ENCODE peak calls at places on chromosome 17, in five cellular contexts. J is breast epithelium, D is mammary epithelial cell, S is ascending aorta, G is gastrocnemius medialis. Z is an unnamed sample. For H3K9me3, the result is how much of the 10 kb centered on the place peaks cover.

GRCh38 chr17:7856081-7856791 is 1.1 kb downstream of the NAA38 start:
- DNase-seq in D (no peak), J (peak), G (no peak), S (no peak), Z (peak)

GRCh38 chr17:39608601-39609000 is 881 bp upstream of the NEUROD2 start:
- DNase-seq in G (no peak), S (no peak), D (no peak), J (no peak), Z (no peak)

GRCh38 chr17:8020776-8021564 is 17.9 kb upstream of the ALOX15B start:
- DNase-seq in G (no peak), S (no peak), D (no peak), J (no peak), Z (no peak)

GRCh38 chr17:10681866-10682446 is 15.4 kb downstream of the SCO1 start:
- DNase-seq in D (no peak), S (no peak), G (no peak), J (no peak), Z (no peak)

GRCh38 chr17:65365209-65365608 is 196.2 kb downstream of the AXIN2 start:
- DNase-seq in S (no peak), G (no peak), D (no peak), J (no peak), Z (no peak)

GRCh38 chr17:81486174-81486810 is 26.3 kb downstream of the ACTG1 start:
- DNase-seq in J (no peak), D (no peak), G (no peak), S (no peak), Z (no peak)

GRCh38 chr17:17109896-17110295 is 67.6 kb downstream of the MPRIP start:
- DNase-seq in J (no peak), G (no peak), D (peak), S (no peak), Z (no peak)

GRCh38 chr17:45405250-45406086 is 27.2 kb downstream of the ARHGAP27 start:
- DNase-seq in D (no peak), S (no peak), G (no peak), J (no peak), Z (no peak)

GRCh38 chr17:49156256-49156655 is 23.7 kb downstream of the B4GALNT2 start:
- DNase-seq in J (no peak), G (no peak), D (no peak), S (no peak), Z (no peak)

DNA sequence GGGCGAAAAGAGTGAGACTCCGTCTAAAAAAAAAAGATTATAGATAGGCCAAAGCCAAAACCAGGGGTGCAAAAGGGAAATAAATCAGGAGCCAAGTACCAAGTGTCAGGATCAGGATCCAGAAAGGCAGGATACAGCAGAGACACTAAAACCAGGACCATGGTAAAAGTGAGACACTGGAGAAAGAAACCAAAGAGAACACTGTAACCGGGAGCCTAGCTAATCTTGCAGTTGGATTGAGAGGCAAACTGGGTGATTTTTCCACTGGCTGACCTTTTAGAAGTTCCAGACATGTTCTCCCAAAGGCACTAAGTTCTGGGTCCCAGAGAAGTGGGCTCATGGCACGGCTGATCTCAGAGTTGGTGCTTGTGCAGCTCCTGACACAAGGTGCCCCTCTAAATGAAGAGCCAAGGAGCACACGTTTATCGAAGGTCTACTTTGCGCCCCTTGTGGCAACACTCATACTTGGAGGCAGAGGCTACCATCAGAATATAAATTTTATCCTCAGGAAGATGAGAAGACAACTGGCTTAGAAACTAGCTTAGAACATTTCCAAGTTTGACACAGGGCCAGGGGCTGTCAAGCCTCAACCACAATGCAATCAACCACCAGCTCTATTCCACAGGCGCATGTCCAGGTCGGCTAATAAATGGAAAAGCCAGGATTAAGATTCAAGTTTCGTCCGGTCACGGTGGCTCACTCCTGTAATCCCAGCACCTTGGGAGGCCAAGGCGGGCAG is 27.5 kb upstream of the HELZ start:
- DNase-seq in G (no peak), D (no peak), J (no peak), S (no peak), Z (no peak)
- TF ChIP-seq CTCF in G (no peak), D (peak), J (no peak), S (no peak), Z (no peak)

DNA sequence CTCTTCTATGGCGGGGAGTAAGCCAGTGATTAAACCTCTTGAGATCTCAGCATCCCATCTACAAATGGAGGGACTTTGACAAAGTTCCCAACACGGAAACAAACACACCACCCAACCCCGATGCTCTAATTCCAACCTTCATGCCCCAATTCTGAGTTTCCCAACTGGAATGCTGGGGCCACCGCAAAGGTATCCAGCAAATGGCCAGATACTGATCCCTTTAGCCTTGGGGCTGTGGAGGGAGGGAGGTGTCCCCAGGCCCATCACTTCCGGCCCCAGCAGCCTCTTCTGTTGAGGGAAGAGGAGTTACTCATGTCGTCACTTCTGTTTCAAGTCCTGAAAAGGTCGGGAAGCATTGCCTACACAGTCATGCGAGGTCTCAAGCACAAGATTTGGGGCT is 154.8 kb upstream of the RPH3AL start:
- DNase-seq in D (no peak), J (no peak), S (no peak), G (no peak), Z (no peak)
- H3K4me3 ChIP-seq in D (no peak), J (no peak), S (no peak), G (no peak), Z (no peak)

GRCh38 chr17:82949361-82949760 is 109.5 kb upstream of the ZNF750 start:
- DNase-seq in J (no peak), D (no peak), S (no peak), G (no peak), Z (no peak)
- H3K9me3 ChIP-seq in J (under half), D (half or more), S (under half), G (under half), Z (under half)

DNA sequence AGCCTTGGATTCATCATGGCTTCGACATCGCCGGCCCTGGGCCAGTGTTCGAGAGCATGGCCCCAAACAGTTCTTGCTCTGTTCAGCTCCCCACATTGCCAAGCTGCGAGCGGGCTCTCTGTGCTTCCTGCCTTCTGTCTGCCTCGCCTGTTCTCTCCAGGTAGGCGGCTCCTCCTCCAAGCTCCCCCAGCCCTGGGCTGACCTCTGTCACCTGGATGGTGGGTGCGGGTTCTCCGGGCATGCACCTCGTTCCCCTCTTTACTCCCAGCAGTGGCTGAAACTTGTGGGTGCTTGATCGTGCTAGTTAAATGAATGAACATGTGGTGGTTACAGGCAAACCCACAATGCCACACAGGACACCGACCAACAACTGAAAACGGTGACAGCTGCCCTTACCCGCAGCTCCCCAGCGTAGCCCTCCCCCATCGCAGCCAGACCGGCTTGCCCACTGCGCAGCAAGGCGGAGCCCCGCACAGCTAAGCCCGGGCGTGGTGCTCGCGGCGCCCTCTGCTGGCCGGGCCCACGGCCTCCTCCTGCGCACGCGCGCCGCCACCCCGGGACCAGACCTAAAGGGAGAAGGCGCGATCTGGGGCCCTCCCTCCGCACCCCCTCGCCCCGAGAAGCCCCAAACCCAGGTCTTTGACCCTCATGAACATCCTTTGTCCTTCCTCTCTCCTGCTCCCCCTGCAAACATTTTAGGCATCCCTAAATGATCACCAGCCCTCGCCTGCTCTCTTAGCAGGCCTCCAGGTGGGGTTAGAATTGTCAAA is 22.9 kb upstream of the EIF1 start:
- DNase-seq in D (peak), J (peak), G (peak), S (peak), Z (peak)
- TF ChIP-seq CTCF in D (peak), J (peak), G (peak), S (peak), Z (peak)

GRCh38 chr17:47733047-47733413 is at the start of gene TBX21:
- DNase-seq in G (peak), J (peak), S (peak), D (no peak), Z (peak)
- H3K4me3 ChIP-seq in G (peak), J (peak), S (peak), D (no peak), Z (peak)

GRCh38 chr17:78802008-78802407 is 19.9 kb upstream of the CYTH1 start:
- DNase-seq in G (no peak), J (no peak), D (no peak), S (no peak), Z (no peak)
- H3K9me3 ChIP-seq in G (under half), J (under half), D (under half), S (under half), Z (under half)

GRCh38 chr17:47888293-47888692 is 7.7 kb upstream of the SP2 start:
- DNase-seq in G (no peak), D (no peak), J (no peak), S (no peak), Z (no peak)

GRCh38 chr17:47895254-47895855 is 681 bp upstream of the SP2 start:
- DNase-seq in S (no peak), D (peak), J (no peak), G (no peak), Z (peak)

GRCh38 chr17:47889734-47890529 is 6.1 kb upstream of the SP2 start:
- DNase-seq in D (peak), G (peak), S (peak), J (peak), Z (peak)

GRCh38 chr17:47894498-47895253 is 1.4 kb upstream of the SP2 start:
- DNase-seq in G (no peak), J (no peak), D (no peak), S (no peak), Z (no peak)

GRCh38 chr17:47891545-47892088 is 4.4 kb upstream of the SP2 start:
- DNase-seq in G (no peak), J (no peak), S (no peak), D (no peak), Z (no peak)
- TF ChIP-seq CTCF in G (no peak), J (no peak), S (no peak), D (no peak), Z (no peak)

Z was measured in pancreas.